ENCODE peak calls at places on chromosomes 7 and 10, in seven cellular contexts. C is body of pancreas, T is iPS DF 6.9, Y is NCI-H460, K is uterus, H is nephron progenitor cell, U is transverse colon. J is an unnamed sample.

GRCh38 chr7:127437772-127438330 is 45.3 kb upstream of the ZNF800 start:
- DNase-seq in C (no peak), T (no peak), Y (no peak), K (no peak), H (no peak), U (no peak), J (peak; percentile 48)

GRCh38 chr10:86693721-86694369 is 25.5 kb downstream of the LDB3 start:
- DNase-seq in C (peak; percentile 47), T (no peak), Y (peak; percentile 23), K (peak; percentile 69), H (peak; percentile 65), U (peak; percentile 51), J (peak; percentile 36)

GRCh38 chr10:24974978-24975377 is 22.6 kb upstream of the PRTFDC1 start:
- DNase-seq in C (peak; percentile 31), T (no peak), Y (no peak), K (peak; percentile 50), H (no peak), U (no peak), J (peak; percentile 96)

GRCh38 chr7:7177044-7177517 is 5.3 kb upstream of the C1GALT1 start:
- DNase-seq in C (no peak), T (no peak), Y (peak; percentile 66), K (no peak), H (no peak), U (no peak), J (peak; percentile 86)

GRCh38 chr7:12923971-12924370 is 236.5 kb downstream of the ARL4A start:
- DNase-seq in C (no peak), T (no peak), Y (peak; percentile 12), K (no peak), H (no peak), U (no peak), J (peak; percentile 17)

GRCh38 chr7:65239707-65240352 is 133.8 kb upstream of the ZNF92 start:
- DNase-seq in C (peak; percentile 52), T (peak; percentile 31), Y (peak; percentile 33), K (no peak), H (peak; percentile 89), U (no peak), J (no peak)

GRCh38 chr7:80411621-80412020 is 100.2 kb downstream of the GNAT3 start:
- DNase-seq in C (no peak), T (no peak), Y (no peak), K (no peak), H (no peak), U (no peak), J (no peak)

GRCh38 chr10:64795847-64796246 is 1274.6 kb downstream of the REEP3 start:
- DNase-seq in C (no peak), T (no peak), Y (no peak), K (no peak), H (no peak), U (no peak), J (no peak)

GRCh38 chr7:155232911-155233702 is 64.6 kb upstream of the INSIG1 start:
- DNase-seq in C (no peak), T (no peak), Y (no peak), K (no peak), H (no peak), U (no peak), J (no peak)

GRCh38 chr10:94429049-94429707 is 26.8 kb downstream of the TBC1D12 start:
- DNase-seq in C (no peak), T (no peak), Y (no peak), K (no peak), H (no peak), U (no peak), J (peak; percentile 63)

GRCh38 chr10:113424984-113425383 is 127.9 kb upstream of the HABP2 start:
- DNase-seq in C (no peak), T (no peak), Y (no peak), K (no peak), H (no peak), U (no peak), J (no peak)

GRCh38 chr7:141366098-141366621 is 185.1 kb upstream of the AGK start:
- DNase-seq in C (no peak), T (peak; percentile 37), Y (no peak), K (no peak), H (no peak), U (no peak), J (no peak)

GRCh38 chr10:122232781-122233180 is 38.3 kb upstream of the BTBD16 start:
- DNase-seq in C (no peak), T (no peak), Y (no peak), K (no peak), H (no peak), U (no peak), J (peak; percentile 95)

GRCh38 chr10:59803714-59804113 is 50.5 kb upstream of the MRLN start:
- DNase-seq in C (peak; percentile 27), T (no peak), Y (no peak), K (no peak), H (no peak), U (no peak), J (no peak)

GRCh38 chr10:60845038-60845437 is 66.8 kb downstream of the CDK1 start:
- DNase-seq in C (no peak), T (no peak), Y (no peak), K (no peak), H (no peak), U (no peak), J (no peak)

GRCh38 chr7:108001759-108002725 is 919 bp downstream of the LAMB1 start:
- DNase-seq in C (peak; percentile 14), T (no peak), Y (no peak), K (peak; percentile 60), H (peak; percentile 44), U (peak; percentile 18), J (no peak)

GRCh38 chr10:102918817-102919236 is 733 bp downstream of the CNNM2 start:
- DNase-seq in C (peak; percentile 9), T (no peak), Y (no peak), K (peak; percentile 28), H (no peak), U (peak; percentile 30), J (no peak)

GRCh38 chr7:53520841-53521240 is 485.4 kb downstream of the POM121L12 start:
- DNase-seq in C (no peak), T (no peak), Y (no peak), K (no peak), H (no peak), U (no peak), J (no peak)

GRCh38 chr7:101657171-101657570 is 28.1 kb upstream of the MYL10 start:
- DNase-seq in C (no peak), T (no peak), Y (no peak), K (no peak), H (no peak), U (no peak), J (no peak)

GRCh38 chr7:140640727-140641531 is at the start of gene DENND2A:
- DNase-seq in C (peak; percentile 61), T (no peak), Y (no peak), K (peak; percentile 89), H (peak; percentile 89), U (peak; percentile 57), J (no peak)

GRCh38 chr7:7568553-7568952 is 1.9 kb downstream of the MIOS start:
- DNase-seq in C (no peak), T (no peak), Y (no peak), K (no peak), H (no peak), U (no peak), J (no peak)

J was measured in amniotic epithelial cell.